ENCODE peak calls at places on chromosomes 2 and 18, in six cellular contexts. Y is hepatic stellate cell, W is T-helper 1 cell, A is fibroblast of lung, T is A549, R is NCI-H460. U is an unnamed sample.

GRCh38 chr2:48145845-48146452 is 239.7 kb upstream of the FBXO11 start:
- DNase-seq in Y (no peak), W (no peak), A (peak), T (no peak), R (no peak), U (no peak)

GRCh38 chr2:227324671-227325055 is 388 bp upstream of the MFF start:
- DNase-seq in Y (peak), W (no peak), A (no peak), T (peak), R (no peak), U (no peak)

GRCh38 chr18:3058328-3059191 is 45.6 kb upstream of the LPIN2 start:
- DNase-seq in Y (no peak), W (no peak), A (no peak), T (no peak), R (peak), U (no peak)

GRCh38 chr18:23228102-23229051 is 93.1 kb downstream of the CABLES1 start:
- DNase-seq in Y (no peak), W (no peak), A (peak), T (no peak), R (no peak), U (no peak)

GRCh38 chr2:8676915-8677645 is 4.8 kb upstream of the ID2 start:
- DNase-seq in Y (no peak), W (no peak), A (no peak), T (no peak), R (no peak), U (peak)

GRCh38 chr2:134458950-134459349 is 205.1 kb downstream of the MGAT5 start:
- DNase-seq in Y (no peak), W (no peak), A (no peak), T (no peak), R (no peak), U (no peak)

GRCh38 chr2:224142397-224143312 is 103.6 kb upstream of the SERPINE2 start:
- DNase-seq in Y (peak), W (no peak), A (peak), T (peak), R (peak), U (no peak)

GRCh38 chr2:230661072-230661957 is 51.3 kb upstream of the CAB39 start:
- DNase-seq in Y (no peak), W (no peak), A (no peak), T (no peak), R (no peak), U (no peak)

GRCh38 chr2:68441179-68441993 is 25.7 kb downstream of the FBXO48 start:
- DNase-seq in Y (peak), W (peak), A (peak), T (peak), R (peak), U (peak)

GRCh38 chr2:225122582-225123486 is 80.6 kb upstream of the DOCK10 start:
- DNase-seq in Y (peak), W (no peak), A (no peak), T (no peak), R (peak), U (peak)

GRCh38 chr2:86809481-86810121 is 18.9 kb upstream of the CD8A start:
- DNase-seq in Y (no peak), W (no peak), A (no peak), T (no peak), R (no peak), U (no peak)

GRCh38 chr18:46416706-46417638 is 240.0 kb downstream of the LOXHD1 start:
- DNase-seq in Y (no peak), W (no peak), A (no peak), T (no peak), R (no peak), U (no peak)

GRCh38 chr2:241561811-241562210 is 3.3 kb downstream of the BOK start:
- DNase-seq in Y (peak), W (no peak), A (peak), T (no peak), R (no peak), U (no peak)

GRCh38 chr2:236196366-236196765 is 28.2 kb upstream of the GBX2 start:
- DNase-seq in Y (no peak), W (no peak), A (no peak), T (no peak), R (no peak), U (no peak)

GRCh38 chr2:113390133-113390849 is 47.2 kb upstream of the ZNG1B start:
- DNase-seq in Y (peak), W (peak), A (peak), T (peak), R (peak), U (peak)

GRCh38 chr18:48942554-48943261 is 8.1 kb downstream of the SMAD7 start:
- DNase-seq in Y (peak), W (no peak), A (peak), T (peak), R (no peak), U (no peak)

GRCh38 chr2:166344286-166345113 is 31.2 kb downstream of the SCN9A start:
- DNase-seq in Y (peak), W (no peak), A (peak), T (no peak), R (no peak), U (no peak)

U was measured in WERI-Rb-1.